ENCODE peak calls at places on chromosomes 16 and 17, in six cellular contexts. T is stomach, M is neural progenitor cell, I is cardiac muscle cell, H is GM23248, P is psoas muscle. A is an unnamed sample. For H3K4me1 and H3K27me3, the result is how much of the 10 kb centered on the place peaks cover.

GRCh38 chr17:11900103-11900502 is 97.2 kb downstream of the ZNF18 start:
- DNase-seq in I (peak), H (no peak), T (no peak), P (no peak), M (no peak), A (no peak)

GRCh38 chr17:58513391-58513912 is 986 bp downstream of the MTMR4 start:
- DNase-seq in T (no peak), H (no peak), M (peak), P (no peak), I (no peak), A (no peak)

GRCh38 chr17:81910840-81911276 is 341 bp downstream of the PCYT2 start:
- DNase-seq in P (no peak), M (peak), H (peak), I (no peak), T (peak), A (peak)

GRCh38 chr16:88325087-88325750 is 57.5 kb upstream of the ZNF469 start:
- DNase-seq in T (no peak), H (no peak), P (peak), M (no peak), I (no peak), A (no peak)

GRCh38 chr16:4110680-4111079 is 5.6 kb downstream of the ADCY9 start:
- DNase-seq in T (peak), M (no peak), H (peak), I (no peak), P (peak), A (peak)

GRCh38 chr17:9907883-9908648 is 3.0 kb upstream of the RCVRN start:
- DNase-seq in P (no peak), T (no peak), M (no peak), I (no peak), H (no peak), A (no peak)

GRCh38 chr17:57612202-57613071 is 132.7 kb downstream of the CCDC182 start:
- DNase-seq in H (no peak), T (no peak), I (no peak), P (peak), M (peak), A (no peak)

GRCh38 chr16:72963921-72964320 is 84.0 kb downstream of the ZFHX3 start:
- DNase-seq in M (peak), P (no peak), T (no peak), I (peak), H (no peak), A (no peak)

GRCh38 chr17:49201481-49201927 is 8.9 kb downstream of the GNGT2 start:
- DNase-seq in M (no peak), H (peak), I (peak), P (no peak), T (no peak), A (peak)

DNA sequence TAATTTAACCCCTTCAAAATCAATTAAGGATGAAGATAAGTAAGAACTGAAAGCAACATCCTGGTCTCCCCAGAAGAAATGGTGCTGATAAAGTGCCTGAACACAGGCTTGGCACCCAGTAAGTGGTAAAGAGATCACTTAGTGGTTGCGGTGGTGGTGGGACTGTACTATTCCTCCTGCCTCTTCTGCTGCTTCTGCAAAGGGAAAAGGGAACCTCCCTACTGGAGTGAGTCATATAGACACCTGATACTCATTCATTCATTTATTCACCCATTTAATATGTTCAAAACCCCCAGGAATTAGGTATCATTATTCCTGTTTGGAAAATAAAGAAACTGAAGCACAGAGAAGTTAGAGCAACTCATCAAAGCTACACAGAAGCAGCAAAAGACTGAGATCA is 60.6 kb downstream of the CDYL2 start:
- DNase-seq in T (no peak), M (no peak), H (no peak), I (no peak), P (no peak), A (no peak)
- H3K4me1 ChIP-seq in T (under half), M (under half), H (under half), I (under half), P (under half), A (under half)

DNA sequence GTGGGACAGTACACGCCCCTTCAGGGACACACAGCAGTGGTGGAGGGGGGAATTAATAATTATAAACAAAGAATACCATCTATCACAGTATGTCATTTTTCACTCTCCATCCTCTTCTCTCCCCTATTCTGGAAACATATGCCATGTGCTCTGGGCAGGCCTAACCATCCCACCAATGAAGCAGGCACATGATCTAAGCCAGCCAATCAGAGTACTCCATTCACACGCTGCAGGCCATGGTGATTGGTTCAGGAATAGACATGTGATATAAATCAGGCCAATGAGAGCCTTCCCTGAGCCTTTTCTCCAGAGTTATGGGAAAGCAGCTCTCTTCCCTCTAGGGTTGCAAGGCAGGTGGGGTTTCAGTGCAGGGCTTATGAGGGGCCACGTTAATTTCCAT is 36.5 kb downstream of the GSG1L start:
- DNase-seq in I (no peak), H (no peak), M (no peak), T (no peak), P (no peak), A (no peak)
- H3K27me3 ChIP-seq in I (under half), H (under half), M (under half), T (under half), P (under half), A (under half)

GRCh38 chr16:84610385-84610784 is 7.5 kb downstream of the COTL1 start:
- DNase-seq in T (no peak), P (no peak), M (no peak), H (no peak), I (no peak), A (no peak)

GRCh38 chr16:84607061-84607460 is 10.8 kb downstream of the COTL1 start:
- DNase-seq in I (no peak), P (no peak), T (no peak), M (no peak), H (no peak), A (no peak)

GRCh38 chr16:84606081-84606875 is 11.6 kb downstream of the COTL1 start:
- DNase-seq in M (no peak), I (no peak), H (no peak), T (no peak), P (no peak), A (no peak)

GRCh38 chr16:84607694-84608093 is 10.2 kb downstream of the COTL1 start:
- DNase-seq in T (no peak), M (no peak), H (no peak), P (no peak), I (no peak), A (no peak)

GRCh38 chr16:84608281-84608680 is 9.6 kb downstream of the COTL1 start:
- DNase-seq in H (no peak), T (no peak), M (no peak), I (no peak), P (no peak), A (no peak)
- H3K4me1 ChIP-seq in H (under half), T (half or more), M (under half), I (under half), P (under half), A (under half)

GRCh38 chr17:15496735-15497134 is 29.3 kb upstream of the CDRT4 start:
- DNase-seq in M (no peak), I (no peak), P (no peak), T (no peak), H (no peak), A (no peak)
- H3K27me3 ChIP-seq in M (under half), I (under half), P (under half), T (under half), H (under half), A (under half)

DNA sequence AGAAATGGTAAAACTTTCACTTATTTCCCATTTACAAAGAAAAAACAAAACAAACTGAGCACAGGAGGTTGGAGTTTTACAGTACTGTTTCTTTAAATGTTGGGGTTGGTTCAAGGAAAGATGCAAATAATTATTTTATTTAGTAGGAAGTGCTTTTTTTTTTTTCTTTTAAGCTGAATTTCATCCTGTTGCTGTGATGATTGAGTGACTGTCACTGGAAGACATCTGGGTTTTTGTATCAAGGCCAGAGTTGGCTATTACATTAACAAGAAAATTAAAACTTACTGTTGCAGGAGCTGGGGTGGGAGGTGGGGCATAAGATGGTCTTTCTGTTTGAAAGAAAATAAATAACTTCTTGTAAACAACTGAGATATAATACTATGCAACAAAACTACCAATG is 2.3 kb downstream of the SMARCE1 start:
- DNase-seq in T (no peak), P (no peak), H (no peak), I (no peak), M (no peak), A (no peak)
- H3K4me1 ChIP-seq in T (under half), P (under half), H (under half), I (under half), M (under half), A (under half)

DNA sequence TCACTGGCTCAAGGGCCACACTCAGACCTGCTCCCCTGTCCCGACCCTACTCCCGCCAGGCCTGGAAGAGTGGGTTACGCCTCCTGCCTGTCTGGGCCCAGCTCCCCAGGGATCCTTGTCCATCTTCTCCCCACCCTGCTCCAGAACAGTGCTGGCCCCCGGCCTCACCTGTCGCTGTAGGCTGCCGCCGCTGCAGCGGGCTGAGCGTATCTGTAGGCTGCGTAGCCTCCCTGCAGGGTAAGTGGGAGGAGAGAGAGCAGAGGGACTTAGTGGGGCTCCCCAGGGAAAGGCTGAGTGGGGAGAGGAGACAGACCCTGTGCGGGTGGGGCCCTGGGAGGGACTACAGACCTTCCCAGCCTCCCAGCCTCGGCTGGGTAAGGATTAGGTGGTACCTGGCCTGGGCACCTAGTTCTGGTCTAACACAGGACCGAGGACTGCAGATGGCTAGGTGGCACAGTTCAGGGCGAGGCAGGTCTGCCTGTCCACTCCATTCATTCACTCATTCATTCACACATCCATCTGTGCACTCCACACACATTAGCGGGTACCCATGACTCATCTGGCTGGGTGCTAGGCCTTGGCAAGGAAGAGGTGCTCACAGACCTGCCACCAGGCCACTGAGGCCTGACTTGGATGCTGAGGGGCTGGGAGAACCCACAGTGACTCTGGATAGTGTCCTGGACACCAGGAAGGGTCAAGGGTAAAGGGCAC is 20.9 kb downstream of the ENGASE start:
- DNase-seq in I (no peak), T (no peak), H (peak), M (no peak), P (no peak), A (no peak)
- H3K27me3 ChIP-seq in I (under half), T (half or more), H (under half), M (under half), P (half or more), A (half or more)

GRCh38 chr16:57444711-57445110 is 2.5 kb downstream of the CIAPIN1 start:
- DNase-seq in I (peak), H (peak), P (no peak), T (no peak), M (no peak), A (no peak)
- H3K4me1 ChIP-seq in I (under half), H (under half), P (under half), T (under half), M (under half), A (under half)

DNA sequence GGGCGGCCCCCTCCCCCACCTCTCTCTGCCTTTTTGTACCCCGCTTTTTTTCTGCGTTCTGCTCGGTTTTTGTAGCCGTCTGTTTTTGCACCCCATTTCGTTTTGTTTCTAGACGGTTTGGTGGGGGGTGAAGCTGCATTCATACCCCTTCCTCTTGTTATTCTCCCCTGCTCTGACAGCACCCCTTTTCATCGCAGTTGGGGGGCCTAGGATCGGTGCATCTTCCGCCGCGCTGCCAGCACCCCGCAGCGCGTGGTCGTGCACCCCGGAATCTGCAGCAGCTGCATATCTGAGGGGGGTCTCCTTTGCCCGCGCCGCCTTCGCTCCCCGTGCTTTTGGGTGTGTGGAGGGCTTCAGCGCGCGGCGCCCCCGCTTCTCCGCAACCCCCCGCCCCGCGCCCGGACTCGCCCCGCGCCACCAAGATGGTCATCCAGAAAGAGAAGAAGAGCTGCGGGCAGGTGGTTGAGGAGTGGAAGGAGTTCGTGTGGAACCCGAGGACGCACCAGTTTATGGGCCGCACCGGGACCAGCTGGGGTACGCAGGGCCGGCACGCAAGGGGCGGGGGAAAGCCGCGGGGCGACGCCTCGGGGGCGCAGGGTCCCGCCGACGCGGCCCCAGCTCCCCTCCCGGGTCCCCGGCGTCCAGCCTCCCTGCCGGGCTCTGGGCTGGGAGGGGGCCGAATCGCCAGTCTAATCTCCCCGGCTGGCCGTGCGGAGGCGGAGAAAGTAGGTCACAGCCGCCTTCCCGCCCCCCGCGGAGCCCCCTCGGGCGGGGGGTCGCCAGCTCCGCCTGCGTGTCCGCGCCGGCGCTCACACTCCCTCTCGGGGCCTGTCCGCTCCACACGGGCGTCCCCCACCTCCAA is 602 bp downstream of the ATP1B2 start:
- DNase-seq in M (peak), I (no peak), P (no peak), H (no peak), T (no peak), A (no peak)
- H3K27me3 ChIP-seq in M (under half), I (under half), P (half or more), H (under half), T (half or more), A (under half)

DNA sequence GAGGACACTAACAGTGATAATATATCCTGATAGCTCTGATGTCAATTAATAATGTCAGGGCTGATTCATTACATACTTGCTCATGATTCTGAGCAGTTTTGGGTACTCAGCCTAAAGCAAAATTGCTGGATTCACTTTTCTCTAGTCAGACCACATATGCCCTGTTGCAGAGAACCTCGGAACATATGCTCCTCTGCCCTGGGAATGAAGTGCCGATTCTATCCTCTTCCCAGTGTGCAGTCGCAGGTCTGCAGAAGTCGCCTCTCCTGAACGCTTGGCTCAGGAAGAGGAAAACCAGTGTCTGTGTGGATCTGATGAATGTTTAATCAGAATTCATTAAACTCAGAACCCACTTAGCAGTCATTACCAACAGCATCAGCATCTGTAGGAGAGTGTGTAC is 34.5 kb downstream of the ABCC12 start:
- DNase-seq in H (no peak), M (no peak), T (no peak), I (no peak), P (no peak), A (no peak)
- H3K4me1 ChIP-seq in H (under half), M (under half), T (under half), I (under half), P (under half), A (under half)

GRCh38 chr17:45785373-45786193 is 1.5 kb downstream of the CRHR1 start:
- DNase-seq in M (peak), T (no peak), I (no peak), P (no peak), H (no peak), A (no peak)

GRCh38 chr17:45786349-45786748 is 2.2 kb downstream of the CRHR1 start:
- DNase-seq in T (no peak), P (no peak), I (no peak), M (no peak), H (no peak), A (no peak)

GRCh38 chr17:45788057-45788456 is 3.9 kb downstream of the CRHR1 start:
- DNase-seq in T (no peak), I (no peak), M (no peak), P (no peak), H (no peak), A (no peak)

GRCh38 chr17:45787044-45787443 is 2.9 kb downstream of the CRHR1 start:
- DNase-seq in I (no peak), T (no peak), H (no peak), M (no peak), P (no peak), A (no peak)

DNA sequence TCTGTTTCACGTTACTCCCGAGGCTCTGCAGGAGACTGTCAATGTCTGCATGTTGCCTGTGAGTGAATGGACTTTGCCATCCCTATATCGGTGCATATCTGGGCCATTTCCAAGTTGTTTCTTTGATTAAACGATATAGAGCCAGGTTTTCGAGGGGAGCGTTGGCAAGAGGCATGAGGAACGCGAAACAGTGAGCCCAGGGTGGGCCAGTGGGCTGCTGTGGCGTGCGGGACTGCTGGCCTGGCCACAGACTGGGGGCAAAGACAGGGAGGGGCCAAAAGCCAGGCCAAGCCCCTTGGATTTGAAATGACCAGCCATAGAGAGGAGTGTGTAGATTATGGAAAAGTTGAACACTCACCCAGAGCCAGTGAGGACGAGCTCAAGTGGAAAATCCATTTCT is 3.5 kb downstream of the CRHR1 start:
- DNase-seq in M (no peak), H (no peak), P (no peak), I (no peak), T (no peak), A (no peak)
- H3K27me3 ChIP-seq in M (half or more), H (half or more), P (half or more), I (half or more), T (half or more), A (half or more)